ENCODE peak calls at places on chromosomes 7 and 10, in four cellular contexts. L is astrocyte of the spinal cord, Q is right atrium auricular region, O is foreskin fibroblast. T is an unnamed sample.

GRCh38 chr10:69103784-69104183 is 15.9 kb downstream of the SRGN start:
- DNase-seq in Q (no peak), L (no peak), O (no peak), T (no peak)

GRCh38 chr10:70753841-70754621 is 31.1 kb downstream of the TBATA start:
- DNase-seq in Q (no peak), O (no peak), L (peak), T (no peak)

GRCh38 chr7:93361853-93362252 is 129.7 kb downstream of the VPS50 start:
- DNase-seq in Q (no peak), L (no peak), O (no peak), T (no peak)

GRCh38 chr10:58385784-58386112 is 538 bp downstream of the TFAM start:
- DNase-seq in O (no peak), Q (no peak), L (peak), T (peak)

GRCh38 chr7:18940577-18941134 is 176.8 kb downstream of the TWIST1 start:
- DNase-seq in Q (no peak), O (no peak), L (no peak), T (no peak)

GRCh38 chr7:13577566-13578145 is 411.8 kb downstream of the ETV1 start:
- DNase-seq in O (no peak), Q (no peak), L (peak), T (no peak)

GRCh38 chr10:36048236-36048635 is 406.1 kb upstream of the FZD8 start:
- DNase-seq in L (no peak), Q (no peak), O (no peak), T (no peak)

GRCh38 chr7:64888561-64888900 is 14.5 kb upstream of the ZNF273 start:
- DNase-seq in Q (no peak), O (no peak), L (no peak), T (no peak)

GRCh38 chr7:120874016-120874415 is 16.1 kb upstream of the TSPAN12 start:
- DNase-seq in Q (no peak), O (no peak), L (no peak), T (no peak)

GRCh38 chr10:125299476-125299875 is 139.1 kb upstream of the CTBP2 start:
- DNase-seq in L (no peak), O (no peak), Q (no peak), T (no peak)

GRCh38 chr10:7409732-7410168 is 1.1 kb downstream of the SFMBT2 start:
- DNase-seq in Q (no peak), O (no peak), L (peak), T (no peak)

GRCh38 chr7:5408777-5409176 is 14.9 kb downstream of the TNRC18 start:
- DNase-seq in Q (no peak), O (peak), L (peak), T (no peak)

GRCh38 chr10:61959814-61960213 is 58.3 kb downstream of the ARID5B start:
- DNase-seq in L (no peak), Q (no peak), O (no peak), T (no peak)

GRCh38 chr10:97012470-97012869 is 173.3 kb downstream of the SLIT1 start:
- DNase-seq in Q (no peak), L (no peak), O (no peak), T (no peak)

GRCh38 chr7:122438001-122438400 is 133.5 kb upstream of the FEZF1 start:
- DNase-seq in O (no peak), L (no peak), Q (no peak), T (no peak)

GRCh38 chr10:66218981-66219587 is 706.8 kb upstream of the LRRTM3 start:
- DNase-seq in L (no peak), Q (no peak), O (no peak), T (no peak)

GRCh38 chr7:77753173-77753572 is 45.1 kb downstream of the TMEM60 start:
- DNase-seq in O (no peak), Q (no peak), L (no peak), T (no peak)

GRCh38 chr10:54682554-54682953 is 118.5 kb downstream of the PCDH15 start:
- DNase-seq in O (no peak), L (no peak), Q (no peak), T (no peak)

DNA sequence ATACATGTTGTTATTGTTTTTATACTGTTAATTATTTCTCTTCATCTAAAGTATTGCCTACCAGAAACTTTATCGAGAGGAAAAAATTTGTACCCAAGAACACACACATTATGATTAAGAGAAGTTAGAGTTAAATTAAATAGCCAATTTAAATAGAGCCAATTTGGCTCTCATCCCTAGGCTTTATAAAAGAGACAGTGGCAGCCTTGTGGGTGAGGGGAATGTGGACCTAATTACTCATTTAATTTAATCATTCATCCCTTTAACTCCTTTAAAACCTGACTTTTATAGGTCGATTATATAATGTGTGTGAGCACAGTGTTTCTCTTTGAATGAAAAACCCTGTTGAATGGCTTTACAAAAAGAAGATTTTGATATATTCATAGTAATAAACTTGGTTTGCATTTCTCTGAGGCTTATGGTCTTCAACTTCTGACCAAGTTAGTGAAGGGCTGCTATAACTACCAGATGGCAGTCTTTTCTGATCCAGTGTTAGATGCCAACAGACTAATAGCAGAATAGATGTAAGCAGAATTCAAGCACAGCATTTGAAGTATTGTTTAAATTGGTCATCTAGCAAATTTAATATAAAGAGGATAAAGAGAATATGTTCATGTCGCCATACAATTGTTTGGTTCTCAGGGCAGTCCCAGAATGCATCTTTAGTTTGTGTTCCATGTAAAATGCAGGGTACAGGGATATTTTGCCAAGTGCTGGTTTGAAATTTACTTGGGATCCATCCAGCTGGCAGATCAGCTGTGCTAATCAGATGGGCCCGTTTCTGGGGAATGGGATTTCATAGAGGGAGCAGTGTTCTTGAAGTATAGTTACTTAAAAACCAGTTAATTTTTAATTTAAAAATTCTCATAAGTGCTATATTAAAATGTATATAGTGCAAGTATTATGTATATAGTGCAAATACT is 25.3 kb downstream of the ADD3 start:
- DNase-seq in Q (no peak), O (no peak), L (no peak), T (no peak)
- H3K4me3 ChIP-seq in Q (no peak), O (no peak), L (no peak), T (no peak)

GRCh38 chr7:24755541-24756416 is 1.5 kb downstream of the GSDME start:
- DNase-seq in Q (no peak), L (peak), O (peak), T (no peak)
- H3K4me3 ChIP-seq in Q (no peak), L (no peak), O (peak), T (peak)

GRCh38 chr7:159143780-159144755 is 599 bp downstream of the VIPR2 start:
- DNase-seq in O (no peak), L (peak), Q (no peak), T (peak)
- H3K4me3 ChIP-seq in O (no peak), L (no peak), Q (peak), T (peak)

GRCh38 chr10:4240641-4241197 is 455.7 kb upstream of the KLF6 start:
- DNase-seq in Q (no peak), L (peak), O (peak), T (no peak)
- H3K4me3 ChIP-seq in Q (peak), L (no peak), O (no peak), T (no peak)

GRCh38 chr10:60570941-60571340 is 181.3 kb upstream of the ANK3 start:
- DNase-seq in Q (no peak), O (no peak), L (no peak), T (no peak)
- H3K4me3 ChIP-seq in Q (no peak), O (no peak), L (no peak), T (no peak)

GRCh38 chr7:90250601-90251303 is 5.8 kb downstream of the CFAP69 start:
- DNase-seq in L (peak), O (peak), Q (no peak), T (no peak)
- H3K4me3 ChIP-seq in L (no peak), O (no peak), Q (no peak), T (no peak)